ENCODE peak calls at places on chromosomes 7 and 10, in five cellular contexts. J is HepG2, Q is K562, W is A549, G is H1. R is an unnamed sample.

GRCh38 chr10:83522881-83523386 is 616.4 kb upstream of the GHITM start:
- DNase-seq in W (no peak), J (no peak), Q (no peak), G (no peak), R (no peak)

GRCh38 chr7:38775503-38775902 is 133.5 kb downstream of the VPS41 start:
- DNase-seq in G (no peak), Q (no peak), W (no peak), J (no peak), R (no peak)

GRCh38 chr10:6778992-6779701 is 199.1 kb upstream of the PRKCQ start:
- DNase-seq in G (no peak), J (no peak), Q (no peak), W (peak), R (peak)

GRCh38 chr10:43138757-43139241 is 554 bp downstream of the CSGALNACT2 start:
- DNase-seq in Q (peak), J (no peak), G (no peak), W (peak), R (peak)

GRCh38 chr10:42744134-42744701 is 38.4 kb upstream of the BMS1 start:
- DNase-seq in W (no peak), J (no peak), Q (no peak), G (no peak), R (no peak)

GRCh38 chr7:4791738-4792536 is 16.5 kb downstream of the AP5Z1 start:
- DNase-seq in J (peak), Q (peak), G (peak), W (peak), R (peak)

GRCh38 chr10:25614652-25615051 is 319.4 kb upstream of the MYO3A start:
- DNase-seq in Q (no peak), G (no peak), J (no peak), W (no peak), R (no peak)

GRCh38 chr10:97039538-97040247 is 146.1 kb downstream of the SLIT1 start:
- DNase-seq in Q (no peak), G (no peak), W (no peak), J (no peak), R (no peak)

GRCh38 chr7:47875998-47876744 is 72.1 kb downstream of the PKD1L1 start:
- DNase-seq in G (no peak), Q (no peak), J (no peak), W (no peak), R (no peak)

GRCh38 chr10:91271886-91272285 is 51.4 kb downstream of the PCGF5 start:
- DNase-seq in W (no peak), G (no peak), Q (no peak), J (no peak), R (peak)

GRCh38 chr7:134892002-134892693 is 94.2 kb upstream of the AGBL3 start:
- DNase-seq in J (peak), Q (no peak), W (no peak), G (no peak), R (peak)

GRCh38 chr10:27696466-27696865 is 49.2 kb downstream of the MKX start:
- DNase-seq in Q (no peak), W (no peak), J (no peak), G (no peak), R (no peak)

GRCh38 chr7:105906169-105906568 is 29.8 kb upstream of the ATXN7L1 start:
- DNase-seq in Q (no peak), G (no peak), J (no peak), W (no peak), R (no peak)

GRCh38 chr10:72008096-72008933 is 44.1 kb downstream of the CHST3 start:
- DNase-seq in J (peak), W (no peak), Q (no peak), G (no peak), R (no peak)

GRCh38 chr10:6843477-6843876 is 263.4 kb upstream of the PRKCQ start:
- DNase-seq in J (no peak), W (peak), G (no peak), Q (no peak), R (no peak)

GRCh38 chr7:75642810-75643486 is 95.8 kb downstream of the HIP1 start:
- DNase-seq in J (peak), W (peak), Q (peak), G (no peak), R (peak)

GRCh38 chr7:131692131-131692960 is 135.9 kb upstream of the PODXL start:
- DNase-seq in Q (peak), W (peak), G (peak), J (peak), R (peak)

GRCh38 chr10:98301664-98302319 is 33.8 kb upstream of the LOXL4 start:
- DNase-seq in Q (no peak), W (no peak), G (no peak), J (peak), R (no peak)

GRCh38 chr7:135817576-135817975 is 69.0 kb upstream of the FAM180A start:
- DNase-seq in Q (no peak), G (no peak), J (no peak), W (no peak), R (no peak)

GRCh38 chr7:95096123-95096395 is 188.7 kb downstream of the PPP1R9A start:
- DNase-seq in J (no peak), W (no peak), Q (no peak), G (no peak), R (no peak)

GRCh38 chr10:101529720-101530553 is 58.1 kb downstream of the POLL start:
- DNase-seq in J (no peak), Q (no peak), W (no peak), G (no peak), R (no peak)

GRCh38 chr10:101938316-101939272 is 95.0 kb upstream of the KCNIP2 start:
- DNase-seq in G (no peak), W (peak), J (no peak), Q (no peak), R (peak)

GRCh38 chr7:55212838-55213237 is 152.3 kb upstream of the LANCL2 start:
- DNase-seq in Q (no peak), G (no peak), W (no peak), J (no peak), R (no peak)

GRCh38 chr7:106486331-106486730 is 174.6 kb downstream of the CCDC71L start:
- DNase-seq in G (no peak), J (no peak), W (no peak), Q (no peak), R (peak)

GRCh38 chr7:134844200-134844599 is 64.8 kb downstream of the CALD1 start:
- DNase-seq in Q (no peak), J (peak), W (no peak), G (no peak), R (no peak)

DNA sequence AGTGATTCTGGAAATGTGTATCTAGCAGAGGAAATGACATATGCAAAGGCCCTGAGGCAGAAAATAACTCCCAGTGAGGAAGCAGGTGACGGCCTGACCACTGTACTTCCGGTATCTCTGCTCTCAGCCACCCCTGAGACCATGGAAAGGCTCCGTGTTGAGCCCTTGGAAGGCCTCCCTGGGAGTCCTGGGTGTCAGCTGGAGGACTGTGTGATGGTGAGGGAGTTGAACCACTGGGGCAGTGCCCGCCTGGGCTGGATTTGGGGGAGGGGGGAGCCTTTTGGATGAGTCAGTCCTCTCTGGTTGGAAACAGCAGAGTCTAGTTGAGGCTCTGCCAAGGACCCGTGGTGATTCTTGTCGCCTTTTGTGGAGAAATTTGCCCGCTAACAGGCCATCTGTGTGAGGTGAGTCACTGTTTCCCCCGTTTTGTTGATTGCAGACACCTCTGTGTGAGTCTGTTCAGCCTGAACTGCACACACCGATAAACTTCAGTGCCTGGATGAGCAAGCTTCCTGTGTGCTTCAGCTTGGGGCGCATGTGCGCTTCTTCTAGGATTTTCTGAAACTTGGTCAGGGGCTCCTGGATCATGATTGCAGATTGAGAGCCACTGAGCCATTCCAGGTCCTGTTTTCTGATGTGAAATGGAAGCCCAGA is 98.6 kb downstream of the GRK5 start:
- DNase-seq in G (no peak), J (no peak), Q (peak), W (peak), R (peak)
- TF ChIP-seq POLR2A in G (no peak), J (no peak), Q (no peak), W (no peak), R (no peak)

DNA sequence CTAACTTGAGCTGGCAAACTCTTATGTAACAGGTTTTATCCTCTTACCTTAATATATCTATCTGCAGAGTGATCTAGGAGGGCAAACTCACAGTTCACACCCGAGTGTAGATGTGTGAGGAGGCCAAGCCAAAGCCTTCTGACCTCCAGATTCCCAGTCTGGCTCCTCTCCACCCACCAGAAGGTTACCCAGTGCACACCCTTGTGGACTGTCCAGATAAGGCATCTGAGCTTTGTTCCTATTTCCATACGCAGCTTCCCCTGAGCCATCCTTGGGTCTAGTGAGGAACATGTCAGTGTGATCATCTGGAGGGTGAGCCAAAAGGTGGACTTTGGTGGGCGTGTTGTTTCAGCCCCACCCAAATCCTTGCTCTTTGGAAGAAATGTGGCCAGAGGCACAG is 203.0 kb upstream of the MEOX2 start:
- DNase-seq in W (peak), J (no peak), G (no peak), Q (no peak), R (no peak)
- TF ChIP-seq MAFK in W (no peak), J (no peak), G (no peak), Q (no peak), R (no peak)

GRCh38 chr10:29733323-29733722 is 98.6 kb upstream of the SVIL start:
- DNase-seq in G (no peak), W (no peak), J (no peak), Q (no peak), R (no peak)

GRCh38 chr10:29737209-29737565 is 102.4 kb upstream of the SVIL start:
- DNase-seq in J (no peak), Q (no peak), G (no peak), W (no peak), R (no peak)

GRCh38 chr10:29734980-29735627 is 100.3 kb upstream of the SVIL start:
- DNase-seq in W (peak), G (no peak), Q (no peak), J (no peak), R (no peak)

GRCh38 chr10:29734640-29734979 is 99.8 kb upstream of the SVIL start:
- DNase-seq in J (no peak), Q (no peak), W (no peak), G (no peak), R (no peak)

GRCh38 chr10:29735628-29736324 is 101.0 kb upstream of the SVIL start:
- DNase-seq in W (peak), G (peak), J (peak), Q (peak), R (peak)
- TF ChIP-seq POLR2A in W (no peak), G (no peak), J (peak), Q (no peak), R (no peak)

DNA sequence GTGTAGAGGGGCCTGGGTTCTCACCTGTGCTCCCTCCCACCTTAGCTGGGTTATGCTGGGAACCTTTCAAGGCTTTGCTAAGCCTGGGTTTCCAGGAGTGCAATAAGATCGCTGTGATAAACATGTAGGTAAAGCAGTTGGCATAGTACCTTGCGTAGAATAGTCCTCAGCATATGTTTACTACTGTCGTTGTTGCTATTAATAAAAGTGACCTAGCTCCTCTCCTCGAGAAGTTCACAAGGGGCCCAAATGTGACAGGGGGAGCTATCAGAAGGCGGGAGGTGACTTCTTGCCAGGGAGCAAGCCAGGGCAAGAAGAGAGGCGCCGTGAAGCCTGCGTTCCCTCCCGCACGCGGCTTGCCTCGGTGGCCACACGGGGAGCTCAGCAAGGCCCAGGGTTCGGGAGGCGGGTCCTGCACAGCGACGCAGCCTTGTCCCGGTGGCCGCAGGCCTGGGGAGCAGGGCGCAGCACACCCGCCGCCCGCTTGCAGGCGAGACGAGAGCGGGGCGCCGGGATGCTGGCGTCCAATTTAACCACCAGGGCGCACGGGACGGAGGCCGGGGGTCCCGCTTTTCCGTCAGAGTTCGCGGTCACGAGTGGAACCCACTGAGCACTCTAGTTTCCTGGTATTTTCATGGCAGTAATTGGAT is 106.2 kb downstream of the SNX10 start:
- DNase-seq in Q (peak), G (no peak), J (no peak), W (peak), R (no peak)
- TF ChIP-seq MAFK in Q (no peak), G (no peak), J (no peak), W (no peak), R (no peak)

GRCh38 chr7:150380463-150380862 is 1.3 kb downstream of the ZNF775 start:
- DNase-seq in W (no peak), J (no peak), G (no peak), Q (no peak), R (no peak)

GRCh38 chr7:150381096-150381495 is 2.0 kb downstream of the ZNF775 start:
- DNase-seq in W (no peak), G (no peak), Q (no peak), J (no peak), R (no peak)

GRCh38 chr7:150378115-150378852 is 846 bp upstream of the ZNF775 start:
- DNase-seq in W (peak), Q (peak), G (peak), J (peak), R (peak)

GRCh38 chr7:150378853-150379589 is at the start of gene ZNF775:
- DNase-seq in W (peak), G (peak), Q (peak), J (peak), R (peak)

GRCh38 chr7:150379590-150380379 is 655 bp downstream of the ZNF775 start:
- DNase-seq in G (no peak), W (peak), Q (no peak), J (no peak), R (no peak)
- TF ChIP-seq POLR2A in G (peak), W (no peak), Q (no peak), J (no peak), R (no peak)

GRCh38 chr10:29740981-29741545 is 106.3 kb upstream of the SVIL start:
- DNase-seq in W (no peak), G (no peak), Q (no peak), J (no peak), R (no peak)

GRCh38 chr10:29732918-29733317 is 98.1 kb upstream of the SVIL start:
- DNase-seq in W (no peak), J (no peak), G (no peak), Q (no peak), R (no peak)

GRCh38 chr10:29731760-29732159 is 97.0 kb upstream of the SVIL start:
- DNase-seq in Q (no peak), G (no peak), J (no peak), W (no peak), R (no peak)

GRCh38 chr10:29730969-29731368 is 96.2 kb upstream of the SVIL start:
- DNase-seq in Q (no peak), G (no peak), W (no peak), J (no peak), R (no peak)

GRCh38 chr10:29736325-29737208 is 101.8 kb upstream of the SVIL start:
- DNase-seq in Q (no peak), G (no peak), W (peak), J (no peak), R (peak)
- TF ChIP-seq MAFK in Q (no peak), G (no peak), W (no peak), J (no peak), R (no peak)